ENCODE peak calls at places on chromosomes 6 and 20, in seven cellular contexts. Y, X, E, W, G, H and P are unnamed samples.

GRCh38 chr6:138492113-138492512 is 7.2 kb downstream of the NHSL1 start:
- DNase-seq in Y (no peak), X (no peak), E (no peak), W (no peak), G (no peak), H (no peak), P (no peak)

GRCh38 chr20:8218861-8219260 is 86.8 kb downstream of the PLCB1 start:
- DNase-seq in Y (no peak), X (no peak), E (no peak), W (no peak), G (no peak), H (no peak), P (no peak)

GRCh38 chr6:56752009-56752408 is 109.3 kb upstream of the DST start:
- DNase-seq in Y (no peak), X (no peak), E (no peak), W (no peak), G (no peak), H (no peak), P (no peak)

GRCh38 chr20:54557836-54558590 is 82.6 kb downstream of the DOK5 start:
- DNase-seq in Y (no peak), X (no peak), E (no peak), W (no peak), G (no peak), H (no peak), P (no peak)

GRCh38 chr20:41058007-41058673 is 29.5 kb downstream of the TOP1 start:
- DNase-seq in Y (peak), X (peak), E (no peak), W (peak), G (no peak), H (no peak), P (no peak)

GRCh38 chr6:121435444-121436069 is at the start of gene GJA1:
- DNase-seq in Y (peak), X (no peak), E (peak), W (no peak), G (no peak), H (no peak), P (peak)

GRCh38 chr20:257419-257818 is at the start of gene DEFB132:
- DNase-seq in Y (peak), X (no peak), E (no peak), W (no peak), G (no peak), H (no peak), P (no peak)

GRCh38 chr20:33531047-33531877 is 41.4 kb downstream of the CBFA2T2 start:
- DNase-seq in Y (peak), X (peak), E (no peak), W (no peak), G (no peak), H (no peak), P (no peak)

GRCh38 chr6:79426625-79427278 is 110.5 kb downstream of the LCA5 start:
- DNase-seq in Y (no peak), X (no peak), E (no peak), W (no peak), G (no peak), H (no peak), P (no peak)

DNA sequence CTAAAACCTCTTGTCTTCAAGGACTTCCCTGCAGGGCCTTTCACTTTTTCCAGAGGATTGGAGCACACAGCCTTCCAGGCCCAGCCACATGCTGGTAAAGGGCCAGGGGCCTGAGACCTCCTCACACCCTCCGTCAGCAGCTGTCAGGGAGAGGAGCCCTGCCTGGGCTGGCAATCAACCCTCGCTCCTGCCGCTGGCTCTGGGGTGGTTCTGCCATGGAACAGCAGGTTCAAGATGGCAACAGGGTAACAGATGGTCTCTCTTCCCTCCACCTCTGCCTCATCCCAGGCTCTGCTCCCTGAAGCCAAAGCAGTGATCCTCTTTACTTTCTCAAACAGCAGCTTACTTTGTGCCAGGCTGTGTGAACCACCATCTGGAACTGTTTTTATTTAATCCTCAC is 23.8 kb downstream of the PCNA start:
- DNase-seq in Y (no peak), X (no peak), E (no peak), W (no peak), G (no peak), H (no peak), P (no peak)
- H3K27ac ChIP-seq in Y (no peak), X (no peak), E (no peak), W (no peak), G (no peak), H (no peak), P (no peak)

DNA sequence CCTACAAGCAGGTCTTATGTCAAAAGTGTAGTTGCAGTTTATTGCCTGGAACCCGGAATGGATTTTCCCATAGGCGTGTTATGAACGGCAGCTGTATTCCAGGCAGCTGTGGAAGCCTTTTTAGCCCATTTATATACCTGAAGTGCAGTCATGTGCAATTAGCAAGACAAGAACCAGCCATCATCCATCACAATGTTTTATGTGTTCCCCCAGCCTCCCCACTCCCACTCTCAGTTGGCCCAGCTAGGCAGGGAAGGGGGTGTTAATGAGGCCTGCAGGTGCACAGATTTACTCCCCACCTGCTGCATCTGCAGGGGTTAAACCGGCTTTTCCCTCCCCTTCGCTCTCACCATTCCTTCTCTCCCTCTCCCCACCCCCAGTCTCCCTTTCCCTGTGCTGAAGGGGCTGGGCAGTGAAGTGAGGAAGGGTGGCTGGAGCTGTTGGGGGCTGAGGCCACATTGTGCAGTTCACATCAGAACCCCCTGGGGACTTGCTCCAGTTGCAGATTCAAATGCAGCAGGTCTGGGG is 149.8 kb upstream of the AKAP12 start:
- DNase-seq in Y (no peak), X (no peak), E (no peak), W (no peak), G (no peak), H (no peak), P (no peak)
- TF ChIP-seq SIN3A in Y (no peak), X (no peak), E (no peak), W (no peak), G (no peak), H (no peak), P (no peak)

GRCh38 chr6:22956029-22956715 is 386.8 kb downstream of the HDGFL1 start:
- DNase-seq in Y (no peak), X (no peak), E (no peak), W (no peak), G (no peak), H (no peak), P (no peak)

GRCh38 chr6:22964334-22964733 is 395.0 kb downstream of the HDGFL1 start:
- DNase-seq in Y (no peak), X (no peak), E (no peak), W (no peak), G (no peak), H (no peak), P (no peak)

GRCh38 chr6:22954749-22955385 is 385.5 kb downstream of the HDGFL1 start:
- DNase-seq in Y (no peak), X (peak), E (no peak), W (no peak), G (no peak), H (no peak), P (no peak)

GRCh38 chr6:22958677-22959076 is 389.3 kb downstream of the HDGFL1 start:
- DNase-seq in Y (no peak), X (no peak), E (no peak), W (no peak), G (no peak), H (no peak), P (no peak)

DNA sequence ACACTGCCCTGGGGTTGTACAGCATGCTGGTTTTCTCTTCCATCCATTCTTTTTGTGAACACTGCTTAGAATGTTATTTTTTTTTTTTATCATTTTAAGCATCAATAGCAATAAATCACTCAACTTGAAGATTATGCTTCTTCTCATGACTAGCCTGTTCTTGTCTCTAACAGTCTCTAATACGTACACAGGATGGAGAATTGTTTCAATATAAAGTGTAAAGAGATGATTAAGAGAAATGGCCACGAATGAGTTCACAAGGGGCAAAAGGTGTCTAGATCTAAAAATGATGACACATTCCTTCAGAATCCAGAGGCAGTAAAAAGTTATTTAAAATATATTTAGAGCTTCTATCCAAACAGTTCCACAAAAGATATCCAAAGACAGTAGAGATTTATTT is 390.2 kb downstream of the HDGFL1 start:
- DNase-seq in Y (no peak), X (no peak), E (no peak), W (no peak), G (no peak), H (no peak), P (no peak)
- H3K27ac ChIP-seq in Y (no peak), X (no peak), E (no peak), W (no peak), G (no peak), H (no peak), P (no peak)

GRCh38 chr6:170041526-170041925 is 249.4 kb downstream of the DLL1 start:
- DNase-seq in Y (no peak), X (no peak), E (no peak), W (no peak), G (no peak), H (no peak), P (no peak)

GRCh38 chr6:170042086-170042485 is 248.8 kb downstream of the DLL1 start:
- DNase-seq in Y (no peak), X (no peak), E (no peak), W (no peak), G (no peak), H (no peak), P (no peak)

GRCh38 chr6:170040115-170040500 is 250.8 kb downstream of the DLL1 start:
- DNase-seq in Y (no peak), X (no peak), E (no peak), W (no peak), G (no peak), H (no peak), P (no peak)

GRCh38 chr6:170039156-170040114 is 251.4 kb downstream of the DLL1 start:
- DNase-seq in Y (no peak), X (no peak), E (no peak), W (no peak), G (no peak), H (no peak), P (no peak)

GRCh38 chr6:170040906-170041305 is 250.0 kb downstream of the DLL1 start:
- DNase-seq in Y (no peak), X (no peak), E (no peak), W (no peak), G (no peak), H (no peak), P (no peak)
- TF ChIP-seq SIN3A in Y (no peak), X (no peak), E (no peak), W (no peak), G (no peak), H (no peak), P (no peak)

GRCh38 chr6:36929607-36930006 is 24.9 kb upstream of the PI16 start:
- DNase-seq in Y (no peak), X (no peak), E (no peak), W (no peak), G (no peak), H (no peak), P (no peak)

GRCh38 chr6:36929152-36929551 is 25.4 kb upstream of the PI16 start:
- DNase-seq in Y (no peak), X (no peak), E (no peak), W (no peak), G (no peak), H (no peak), P (no peak)

GRCh38 chr6:36927691-36928546 is 26.6 kb upstream of the PI16 start:
- DNase-seq in Y (no peak), X (no peak), E (no peak), W (no peak), G (no peak), H (no peak), P (no peak)

GRCh38 chr6:36927114-36927513 is 27.4 kb upstream of the PI16 start:
- DNase-seq in Y (no peak), X (no peak), E (no peak), W (no peak), G (no peak), H (no peak), P (no peak)

GRCh38 chr6:36928547-36928918 is 26.0 kb upstream of the PI16 start:
- DNase-seq in Y (no peak), X (no peak), E (no peak), W (no peak), G (no peak), H (no peak), P (no peak)
- H3K27ac ChIP-seq in Y (no peak), X (no peak), E (no peak), W (no peak), G (no peak), H (no peak), P (no peak)

GRCh38 chr6:125271486-125272159 is 30.1 kb downstream of the HDDC2 start:
- DNase-seq in Y (no peak), X (no peak), E (no peak), W (no peak), G (no peak), H (no peak), P (no peak)
- TF ChIP-seq SIN3A in Y (no peak), X (no peak), E (no peak), W (no peak), G (no peak), H (no peak), P (no peak)

GRCh38 chr20:37408930-37409210 is 62.9 kb downstream of the SRC start:
- DNase-seq in Y (no peak), X (no peak), E (no peak), W (no peak), G (no peak), H (no peak), P (no peak)
- H3K27ac ChIP-seq in Y (peak), X (no peak), E (no peak), W (no peak), G (no peak), H (no peak), P (no peak)

GRCh38 chr20:13736792-13737191 is 47.9 kb downstream of the ESF1 start:
- DNase-seq in Y (no peak), X (no peak), E (no peak), W (no peak), G (no peak), H (no peak), P (no peak)

GRCh38 chr20:13744403-13744802 is 40.3 kb downstream of the ESF1 start:
- DNase-seq in Y (no peak), X (no peak), E (no peak), W (no peak), G (no peak), H (no peak), P (no peak)

GRCh38 chr20:13741879-13742278 is 42.8 kb downstream of the ESF1 start:
- DNase-seq in Y (no peak), X (no peak), E (no peak), W (peak), G (no peak), H (no peak), P (no peak)

GRCh38 chr20:13735829-13736228 is 48.9 kb downstream of the ESF1 start:
- DNase-seq in Y (no peak), X (no peak), E (no peak), W (no peak), G (no peak), H (no peak), P (no peak)

DNA sequence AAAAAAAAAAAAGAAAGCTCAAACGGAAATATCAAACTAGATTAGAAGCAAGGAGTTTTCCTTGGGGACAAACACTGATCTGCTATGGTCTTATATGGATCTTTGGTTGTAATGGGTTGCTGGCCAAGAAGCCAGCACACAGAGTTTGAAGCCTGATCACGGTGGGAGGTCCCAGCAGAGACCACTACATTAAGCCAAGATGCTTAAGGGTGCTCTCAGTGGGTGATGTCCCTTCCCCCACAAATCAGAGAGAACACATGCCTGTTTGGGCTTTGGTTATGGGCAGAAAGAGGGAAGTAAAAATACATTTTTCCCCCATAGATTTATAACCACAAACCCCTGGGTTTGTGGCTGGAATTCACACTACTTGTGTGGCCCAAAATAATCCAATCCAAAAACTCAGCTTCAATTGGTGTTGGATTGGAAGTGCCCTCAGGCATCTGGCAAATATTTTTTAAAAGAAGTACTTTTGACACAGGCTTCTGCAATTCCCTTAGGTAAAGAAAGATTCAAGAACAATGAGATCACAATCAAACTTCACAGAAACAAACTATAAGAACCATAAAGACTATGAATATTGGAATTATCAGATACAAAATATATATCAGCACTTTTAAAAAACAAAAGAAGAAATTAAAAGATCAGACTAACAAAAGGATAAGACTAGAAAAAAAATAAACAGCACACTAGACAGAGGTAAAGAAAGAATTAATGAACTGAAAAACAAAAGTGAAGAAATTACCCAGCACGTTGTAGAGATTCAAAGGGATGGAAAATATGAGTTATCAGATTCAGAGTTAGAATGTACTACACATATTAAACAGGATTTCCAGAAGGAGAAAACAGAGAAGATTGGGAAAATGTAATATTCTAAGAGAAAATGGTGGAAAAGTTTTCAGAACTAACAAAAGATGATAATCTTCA is 44.7 kb downstream of the ESF1 start:
- DNase-seq in Y (no peak), X (no peak), E (no peak), W (no peak), G (no peak), H (no peak), P (no peak)
- TF ChIP-seq SIN3A in Y (no peak), X (no peak), E (no peak), W (no peak), G (no peak), H (no peak), P (no peak)